ENCODE peak calls at places on chromosome X, in seven cellular contexts. S, W, P, B, Z, I and F are unnamed samples.

GRCh38 chrX:41559662-41560061 is 112.5 kb downstream of the NYX start:
- DNase-seq in S (no peak), W (no peak), P (no peak), B (no peak), Z (no peak), I (no peak), F (no peak)

GRCh38 chrX:45669715-45670360 is 469.2 kb upstream of the DIPK2B start:
- DNase-seq in S (no peak), W (no peak), P (no peak), B (no peak), Z (no peak), I (no peak), F (no peak)

GRCh38 chrX:54007682-54008081 is 36.6 kb downstream of the PHF8 start:
- DNase-seq in S (no peak), W (no peak), P (no peak), B (no peak), Z (no peak), I (no peak), F (no peak)

GRCh38 chrX:110087485-110088356 is 84.8 kb downstream of the TMEM164 start:
- DNase-seq in S (no peak), W (no peak), P (peak; percentile 35), B (peak; percentile 54), Z (no peak), I (no peak), F (no peak)

GRCh38 chrX:97074400-97074799 is 190.7 kb downstream of the RPA4 start:
- DNase-seq in S (no peak), W (no peak), P (no peak), B (no peak), Z (no peak), I (no peak), F (no peak)

GRCh38 chrX:109911046-109911445 is 91.9 kb upstream of the TMEM164 start:
- DNase-seq in S (no peak), W (no peak), P (peak; percentile 6), B (no peak), Z (no peak), I (no peak), F (no peak)

GRCh38 chrX:51461053-51462050 is 35.0 kb downstream of the NUDT11 start:
- DNase-seq in S (no peak), W (no peak), P (peak; percentile 63), B (peak; percentile 61), Z (no peak), I (no peak), F (no peak)

GRCh38 chrX:39499996-39500395 is 597.8 kb downstream of the BCOR start:
- DNase-seq in S (no peak), W (no peak), P (no peak), B (no peak), Z (no peak), I (no peak), F (no peak)

GRCh38 chrX:48278958-48279357 is 23.8 kb downstream of the SSX1 start:
- DNase-seq in S (peak; percentile 71), W (no peak), P (no peak), B (peak; percentile 28), Z (no peak), I (no peak), F (no peak)

GRCh38 chrX:30887721-30888120 is 1.3 kb downstream of the TAB3 start:
- DNase-seq in S (no peak), W (no peak), P (no peak), B (no peak), Z (no peak), I (no peak), F (no peak)

GRCh38 chrX:3550160-3550765 is 163.2 kb downstream of the PRKX start:
- DNase-seq in S (no peak), W (no peak), P (no peak), B (peak; percentile 11), Z (no peak), I (no peak), F (peak; percentile 49)

GRCh38 chrX:71111141-71111843 is at the start of gene IL2RG:
- DNase-seq in S (no peak), W (peak; percentile 72), P (peak; percentile 40), B (no peak), Z (no peak), I (no peak), F (no peak)

GRCh38 chrX:119688856-119689455 is 4.0 kb downstream of the SEPTIN6 start:
- DNase-seq in S (no peak), W (no peak), P (no peak), B (no peak), Z (no peak), I (no peak), F (no peak)

GRCh38 chrX:107167163-107167921 is 38.9 kb downstream of the NUP62CL start:
- DNase-seq in S (no peak), W (no peak), P (no peak), B (no peak), Z (no peak), I (no peak), F (no peak)

GRCh38 chrX:17374619-17375360 is at the start of gene NHS:
- DNase-seq in S (peak; percentile 82), W (no peak), P (peak; percentile 83), B (peak; percentile 80), Z (peak; percentile 5), I (peak; percentile 41), F (peak; percentile 28)

GRCh38 chrX:3159995-3160715 is 118.9 kb downstream of the ARSF start:
- DNase-seq in S (no peak), W (no peak), P (no peak), B (no peak), Z (no peak), I (no peak), F (no peak)

GRCh38 chrX:106875151-106875550 is 28.0 kb downstream of the RIPPLY1 start:
- DNase-seq in S (no peak), W (no peak), P (no peak), B (no peak), Z (no peak), I (no peak), F (no peak)

GRCh38 chrX:10972731-10973130 is 138.4 kb upstream of the HCCS start:
- DNase-seq in S (no peak), W (no peak), P (no peak), B (no peak), Z (no peak), I (no peak), F (no peak)

GRCh38 chrX:153924149-153924861 is 1.8 kb downstream of the ARHGAP4 start:
- DNase-seq in S (no peak), W (peak; percentile 29), P (peak; percentile 86), B (peak; percentile 62), Z (no peak), I (no peak), F (no peak)

GRCh38 chrX:17616936-17617335 is 120.4 kb upstream of the SCML1 start:
- DNase-seq in S (no peak), W (no peak), P (peak; percentile 85), B (no peak), Z (no peak), I (no peak), F (no peak)

GRCh38 chrX:119374736-119375135 is 24.4 kb upstream of the SLC25A43 start:
- DNase-seq in S (no peak), W (no peak), P (no peak), B (no peak), Z (no peak), I (no peak), F (no peak)

GRCh38 chrX:12249997-12250396 is 111.7 kb downstream of the FRMPD4 start:
- DNase-seq in S (no peak), W (no peak), P (no peak), B (no peak), Z (no peak), I (no peak), F (no peak)